ENCODE peak calls at places on chromosomes 13 and 19, in seven cellular contexts. M is psoas muscle, Z is GM23338, B is ascending aorta, G is endodermal cell, I is H1, U is right lobe of liver. E is an unnamed sample.

GRCh38 chr19:5108866-5109265 is 140.0 kb downstream of the KDM4B start:
- DNase-seq in M (no peak), Z (no peak), B (no peak), G (no peak), I (no peak), U (no peak), E (no peak)

GRCh38 chr13:42745655-42746054 is 35.7 kb upstream of the FAM216B start:
- DNase-seq in M (no peak), Z (no peak), B (no peak), G (no peak), I (no peak), U (no peak), E (no peak)

GRCh38 chr13:29397265-29397664 is 198.2 kb downstream of the SLC7A1 start:
- DNase-seq in M (no peak), Z (peak), B (no peak), G (no peak), I (no peak), U (no peak), E (no peak)

GRCh38 chr19:33441277-33441699 is 67.8 kb downstream of the CEBPG start:
- DNase-seq in M (no peak), Z (no peak), B (no peak), G (no peak), I (no peak), U (no peak), E (no peak)

GRCh38 chr19:16896913-16897571 is 8.2 kb downstream of the F2RL3 start:
- DNase-seq in M (peak), Z (peak), B (peak), G (peak), I (peak), U (peak), E (no peak)

GRCh38 chr19:2212861-2213711 is 23.0 kb downstream of the PLEKHJ1 start:
- DNase-seq in M (no peak), Z (no peak), B (no peak), G (no peak), I (no peak), U (no peak), E (no peak)

GRCh38 chr19:47268028-47268427 is 6.7 kb upstream of the INAFM1 start:
- DNase-seq in M (no peak), Z (no peak), B (no peak), G (no peak), I (no peak), U (no peak), E (no peak)

GRCh38 chr19:16862826-16863405 is 25.9 kb upstream of the F2RL3 start:
- DNase-seq in M (no peak), Z (no peak), B (no peak), G (no peak), I (no peak), U (no peak), E (peak)

GRCh38 chr13:37995052-37995451 is 125.5 kb upstream of the TRPC4 start:
- DNase-seq in M (no peak), Z (peak), B (no peak), G (no peak), I (no peak), U (no peak), E (no peak)

GRCh38 chr13:59458908-59459579 is 704.7 kb downstream of the DIAPH3 start:
- DNase-seq in M (no peak), Z (peak), B (no peak), G (no peak), I (no peak), U (no peak), E (no peak)

GRCh38 chr13:46520188-46520587 is 32.8 kb upstream of the LRCH1 start:
- DNase-seq in M (no peak), Z (no peak), B (no peak), G (no peak), I (no peak), U (no peak), E (no peak)

GRCh38 chr13:44459674-44460073 is 86.0 kb downstream of the SERP2 start:
- DNase-seq in M (no peak), Z (no peak), B (no peak), G (no peak), I (no peak), U (no peak), E (no peak)

GRCh38 chr13:23547000-23547590 is 23.1 kb upstream of the TNFRSF19 start:
- DNase-seq in M (peak), Z (peak), B (no peak), G (peak), I (peak), U (no peak), E (no peak)

GRCh38 chr13:33454844-33455256 is 169.3 kb upstream of the STARD13 start:
- DNase-seq in M (no peak), Z (no peak), B (no peak), G (no peak), I (no peak), U (no peak), E (no peak)

GRCh38 chr13:41809962-41810361 is 150.9 kb downstream of the VWA8 start:
- DNase-seq in M (no peak), Z (no peak), B (no peak), G (no peak), I (no peak), U (no peak), E (no peak)

GRCh38 chr19:19338082-19338481 is 17.5 kb downstream of the MAU2 start:
- DNase-seq in M (no peak), Z (no peak), B (no peak), G (no peak), I (no peak), U (no peak), E (no peak)

GRCh38 chr19:5891938-5892771 is 11.4 kb downstream of the NDUFA11 start:
- DNase-seq in M (no peak), Z (peak), B (no peak), G (peak), I (no peak), U (peak), E (no peak)

DNA sequence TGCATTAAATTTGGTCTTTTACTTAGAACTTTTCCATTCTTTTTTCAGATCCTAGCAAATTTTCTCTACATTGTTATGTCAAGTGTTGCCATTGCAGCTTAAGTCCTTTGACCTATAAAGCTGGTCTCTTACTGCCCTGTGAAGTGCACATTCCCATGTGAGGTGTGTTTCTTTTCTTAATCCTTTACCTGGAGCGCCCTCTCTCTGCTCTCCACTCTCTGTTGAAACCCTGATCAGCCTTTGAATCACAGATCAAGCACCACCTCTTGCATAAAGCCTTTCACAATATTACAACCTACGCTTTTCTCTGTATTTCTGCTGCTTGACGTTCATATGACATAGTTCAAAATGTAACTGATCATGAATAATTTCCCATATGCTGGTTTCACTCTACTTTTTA is 84.8 kb downstream of the PCDH17 start:
- DNase-seq in M (no peak), Z (peak), B (no peak), G (peak), I (no peak), U (no peak), E (no peak)
- TF ChIP-seq CTCF in M (no peak), Z (peak), B (no peak), G (peak), I (peak), U (no peak), E (peak)

GRCh38 chr19:41426116-41426841 is 895 bp downstream of the B3GNT8 start:
- DNase-seq in M (no peak), Z (no peak), B (no peak), G (no peak), I (no peak), U (no peak), E (no peak)
- H3K4me3 ChIP-seq in M (peak), Z (peak), B (peak), G (peak), I (peak), U (no peak), E (no peak)

GRCh38 chr19:36054119-36054732 is at the start of gene THAP8:
- DNase-seq in M (peak), Z (peak), B (peak), G (peak), I (peak), U (peak), E (peak)
- TF ChIP-seq CTCF in M (peak), Z (peak), B (peak), G (peak), I (peak), U (peak), E (peak)

DNA sequence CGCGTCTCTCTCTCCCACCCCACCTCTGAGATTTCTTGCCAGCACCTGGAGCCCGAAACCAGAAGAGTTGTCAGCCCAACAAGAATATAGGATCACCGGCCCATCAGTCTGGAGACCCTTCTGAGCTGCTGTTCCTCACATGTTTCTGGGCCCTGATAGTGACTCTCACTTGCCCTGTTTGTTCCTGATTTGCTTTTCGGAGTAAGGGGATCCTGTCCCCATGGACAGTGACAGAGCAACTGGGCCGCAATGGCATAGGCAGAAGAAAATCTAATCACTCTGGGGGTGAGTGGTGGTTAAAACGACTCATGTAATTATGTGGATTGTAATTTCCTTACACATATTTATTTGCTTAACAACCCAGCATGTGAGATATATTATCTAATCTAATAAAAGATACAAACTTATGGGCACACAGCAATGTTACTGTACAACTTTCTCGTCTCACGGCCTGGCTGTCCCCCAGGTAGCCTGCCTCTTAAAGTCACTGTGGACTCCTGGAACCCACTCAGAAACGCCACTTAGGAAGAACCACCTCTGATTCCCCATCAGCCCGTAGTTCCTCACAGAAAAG is 661 bp upstream of the SMAD9 start:
- DNase-seq in M (no peak), Z (peak), B (no peak), G (no peak), I (no peak), U (no peak), E (no peak)
- H3K4me3 ChIP-seq in M (peak), Z (peak), B (peak), G (no peak), I (peak), U (no peak), E (peak)